ENCODE peak calls at places on chromosomes 6 and 20, in five cellular contexts. M is effector CD4-positive, alpha-beta T cell; C is body of pancreas; J is prostate gland; Y is adrenal gland. S is an unnamed sample.

GRCh38 chr6:145531032-145531431 is 204.3 kb downstream of the EPM2A start:
- DNase-seq in C (no peak), J (no peak), Y (no peak), M (no peak), S (no peak)

GRCh38 chr6:163328411-163328810 is 86.1 kb upstream of the QKI start:
- DNase-seq in C (no peak), M (no peak), Y (no peak), J (no peak), S (no peak)

GRCh38 chr6:109373762-109374161 is 8.5 kb downstream of the CD164 start:
- DNase-seq in Y (no peak), M (no peak), J (no peak), C (no peak), S (no peak)

GRCh38 chr20:61874421-61875068 is 191.1 kb downstream of the TAF4 start:
- DNase-seq in C (peak), J (peak), Y (no peak), M (no peak), S (no peak)

GRCh38 chr6:130851026-130851425 is 23.8 kb downstream of the SMLR1 start:
- DNase-seq in J (no peak), M (no peak), Y (no peak), C (no peak), S (no peak)

GRCh38 chr6:161639772-161640171 is 365.9 kb upstream of the AGPAT4 start:
- DNase-seq in Y (no peak), J (no peak), M (no peak), C (no peak), S (no peak)

GRCh38 chr20:63835031-63835858 is 4.2 kb upstream of the ZBTB46 start:
- DNase-seq in C (peak), Y (peak), J (peak), M (no peak), S (peak)

GRCh38 chr6:116062496-116062895 is 1.8 kb upstream of the FRK start:
- DNase-seq in Y (no peak), M (no peak), C (no peak), J (no peak), S (no peak)

GRCh38 chr6:143130928-143131327 is 70.2 kb downstream of the AIG1 start:
- DNase-seq in M (no peak), C (no peak), Y (no peak), J (no peak), S (no peak)

GRCh38 chr6:156774872-156775405 is 2.2 kb upstream of the ARID1B start:
- DNase-seq in C (no peak), M (no peak), J (peak), Y (no peak), S (no peak)

GRCh38 chr6:142481466-142481865 is 179.7 kb downstream of the ADGRG6 start:
- DNase-seq in Y (no peak), M (no peak), J (no peak), C (no peak), S (no peak)

GRCh38 chr6:50305660-50306059 is 255.9 kb upstream of the DEFB112 start:
- DNase-seq in M (no peak), Y (no peak), J (no peak), C (no peak), S (no peak)

GRCh38 chr6:26027491-26028211 is 59.6 kb upstream of the HFE start:
- DNase-seq in J (no peak), M (no peak), C (no peak), Y (no peak), S (no peak)

GRCh38 chr20:44019638-44020335 is 105.1 kb downstream of the TOX2 start:
- DNase-seq in J (no peak), C (no peak), M (no peak), Y (peak), S (no peak)

GRCh38 chr6:36519352-36519751 is 27.9 kb downstream of the STK38 start:
- DNase-seq in C (no peak), Y (no peak), J (no peak), M (no peak), S (no peak)

GRCh38 chr6:3644613-3645012 is 106.9 kb downstream of the PXDC1 start:
- DNase-seq in C (no peak), M (no peak), Y (no peak), J (no peak), S (no peak)

GRCh38 chr6:37587776-37588744 is 88.4 kb upstream of the CCDC167 start:
- DNase-seq in J (no peak), C (no peak), Y (no peak), M (no peak), S (no peak)

GRCh38 chr6:89044988-89045387 is 35.6 kb upstream of the PNRC1 start:
- DNase-seq in Y (peak), J (no peak), C (no peak), M (no peak), S (peak)

GRCh38 chr20:62372042-62372993 is 5.2 kb upstream of the LAMA5 start:
- DNase-seq in Y (no peak), C (no peak), M (no peak), J (no peak), S (no peak)

GRCh38 chr6:3603443-3604130 is 146.7 kb upstream of the SLC22A23 start:
- DNase-seq in Y (no peak), M (no peak), C (no peak), J (no peak), S (no peak)

GRCh38 chr6:1322725-1323219 is 10.9 kb downstream of the FOXQ1 start:
- DNase-seq in Y (no peak), J (no peak), C (no peak), M (no peak), S (no peak)

GRCh38 chr6:26385734-26386125 is 2.8 kb downstream of the BTN2A2 start:
- DNase-seq in Y (no peak), M (no peak), C (no peak), J (no peak), S (no peak)

GRCh38 chr20:56781108-56781739 is 152.1 kb downstream of the TFAP2C start:
- DNase-seq in Y (peak), M (no peak), J (no peak), C (no peak), S (no peak)

GRCh38 chr6:31729979-31730630 is 1.0 kb upstream of the DDAH2 start:
- DNase-seq in C (peak), Y (peak), J (peak), M (peak), S (peak)

GRCh38 chr6:72328775-72329174 is 293.1 kb upstream of the KCNQ5 start:
- DNase-seq in J (no peak), M (no peak), C (no peak), Y (no peak), S (no peak)

GRCh38 chr6:119323926-119324325 is 25.6 kb downstream of the MAN1A1 start:
- DNase-seq in Y (no peak), C (no peak), J (no peak), M (no peak), S (no peak)

GRCh38 chr6:39153766-39154397 is 38.9 kb upstream of the SAYSD1 start:
- DNase-seq in Y (no peak), C (no peak), M (no peak), J (no peak), S (no peak)

GRCh38 chr6:139587469-139587868 is 213.0 kb upstream of the CITED2 start:
- DNase-seq in M (no peak), Y (no peak), C (no peak), J (no peak), S (no peak)

GRCh38 chr6:168355716-168356522 is 36.3 kb upstream of the DACT2 start:
- DNase-seq in Y (peak), C (peak), M (no peak), J (peak), S (peak)

GRCh38 chr6:89970609-89971337 is 76.5 kb downstream of the GJA10 start:
- DNase-seq in Y (peak), C (peak), J (peak), M (no peak), S (peak)